ENCODE peak calls at places on chromosomes 2 and 18, in eight cellular contexts. E is heart left ventricle; A is HFFc6; W is nephron progenitor cell; Q is naive thymus-derived CD8-positive, alpha-beta T cell; F is mucosa of gallbladder; P is myocyte; O is esophagus squamous epithelium. T is an unnamed sample.

GRCh38 chr2:121256720-121257475 is 28.1 kb downstream of the TFCP2L1 start:
- DNase-seq in F (no peak), Q (no peak), E (no peak), O (no peak), A (no peak), P (no peak), W (no peak), T (no peak)

GRCh38 chr2:142920579-142920978 is 43.1 kb downstream of the KYNU start:
- DNase-seq in O (no peak), P (no peak), F (no peak), A (no peak), E (no peak), Q (no peak), W (no peak), T (no peak)

GRCh38 chr2:196170681-196171247 is 614 bp downstream of the STK17B start:
- DNase-seq in Q (peak; percentile 36), E (peak; percentile 26), O (no peak), A (peak; percentile 51), F (no peak), W (no peak), P (peak; percentile 69), T (peak; percentile 29)

GRCh38 chr18:63150942-63151421 is 168.6 kb downstream of the BCL2 start:
- DNase-seq in O (no peak), P (no peak), A (no peak), Q (no peak), F (no peak), E (no peak), W (no peak), T (no peak)

GRCh38 chr18:34760444-34760843 is 50.3 kb downstream of the DTNA start:
- DNase-seq in Q (no peak), E (peak; percentile 44), P (peak; percentile 78), W (no peak), F (no peak), O (no peak), A (no peak), T (no peak)

GRCh38 chr2:47201224-47201623 is 46.1 kb upstream of the STPG4 start:
- DNase-seq in W (no peak), A (peak; percentile 53), Q (no peak), E (no peak), O (no peak), F (no peak), P (peak; percentile 41), T (no peak)

GRCh38 chr2:71859211-71859847 is 288.3 kb downstream of the CYP26B1 start:
- DNase-seq in A (no peak), W (no peak), F (no peak), Q (no peak), E (no peak), O (no peak), P (no peak), T (no peak)

GRCh38 chr2:1993711-1994682 is 249.7 kb upstream of the PXDN start:
- DNase-seq in O (no peak), W (no peak), E (no peak), F (no peak), Q (no peak), A (no peak), P (no peak), T (no peak)

GRCh38 chr2:148130571-148130970 is 109.7 kb downstream of the MBD5 start:
- DNase-seq in F (peak; percentile 31), O (no peak), A (peak; percentile 20), W (no peak), P (peak; percentile 28), Q (no peak), E (no peak), T (no peak)

GRCh38 chr2:118124293-118124891 is 36.1 kb downstream of the INSIG2 start:
- DNase-seq in F (no peak), P (no peak), O (no peak), E (no peak), W (no peak), A (no peak), Q (no peak), T (no peak)

GRCh38 chr2:52611757-52612156 is 1155.8 kb upstream of the CHAC2 start:
- DNase-seq in W (no peak), P (no peak), E (no peak), O (no peak), F (no peak), A (no peak), Q (no peak), T (no peak)

GRCh38 chr18:12307871-12308385 is at the start of gene TUBB6:
- DNase-seq in E (peak; percentile 85), O (no peak), A (peak; percentile 81), P (peak; percentile 85), F (peak; percentile 45), Q (no peak), W (peak; percentile 76), T (peak; percentile 66)

GRCh38 chr2:120589782-120590608 is 145.7 kb upstream of the GLI2 start:
- DNase-seq in Q (no peak), A (peak; percentile 93), O (no peak), F (no peak), W (no peak), E (no peak), P (peak; percentile 62), T (no peak)

GRCh38 chr18:27715751-27716150 is 461.2 kb downstream of the CDH2 start:
- DNase-seq in Q (no peak), P (no peak), O (no peak), F (no peak), A (peak; percentile 19), W (no peak), E (no peak), T (no peak)

GRCh38 chr2:226904592-226904991 is 68.7 kb downstream of the RHBDD1 start:
- DNase-seq in A (no peak), O (no peak), Q (no peak), F (no peak), E (no peak), P (no peak), W (no peak), T (no peak)

GRCh38 chr2:141741652-141742051 is 389.2 kb downstream of the LRP1B start:
- DNase-seq in E (no peak), F (no peak), W (no peak), P (no peak), A (no peak), Q (no peak), O (no peak), T (no peak)

GRCh38 chr2:44055664-44056063 is 59.9 kb upstream of the LRPPRC start:
- DNase-seq in E (no peak), P (no peak), Q (no peak), F (no peak), A (no peak), W (peak; percentile 20), O (no peak), T (no peak)

GRCh38 chr2:46029332-46029811 is 267.8 kb upstream of the EPAS1 start:
- DNase-seq in E (peak; percentile 68), P (no peak), Q (no peak), F (no peak), A (no peak), W (no peak), O (no peak), T (no peak)

GRCh38 chr2:174827371-174828369 is 63.4 kb upstream of the CHRNA1 start:
- DNase-seq in F (no peak), P (no peak), O (no peak), Q (no peak), E (no peak), W (no peak), A (no peak), T (no peak)

GRCh38 chr2:86633094-86633740 is 9.6 kb upstream of the RNF103 start:
- DNase-seq in O (no peak), F (no peak), Q (no peak), P (peak; percentile 67), A (no peak), W (no peak), E (peak; percentile 33), T (no peak)

GRCh38 chr2:9638532-9638931 is 7.7 kb upstream of the YWHAQ start:
- DNase-seq in Q (no peak), F (peak; percentile 76), O (no peak), W (no peak), E (peak; percentile 85), A (peak; percentile 90), P (peak; percentile 93), T (no peak)